ENCODE peak calls at places on chromosomes 4 and X, in six cellular contexts. U is A673, E is heart right ventricle, C is DND-41, L is right atrium auricular region, N is left ventricle myocardium inferior. X is an unnamed sample.

GRCh38 chrX:46298821-46299220 is 246.4 kb downstream of the ZNF674 start:
- DNase-seq in U (no peak), E (no peak), C (no peak), L (no peak), N (no peak), X (no peak)

GRCh38 chr4:102825261-102826071 is 1.9 kb downstream of the UBE2D3 start:
- DNase-seq in U (peak; percentile 81), E (no peak), C (peak; percentile 46), L (no peak), N (no peak), X (no peak)

GRCh38 chrX:9341305-9342201 is 123.3 kb upstream of the TBL1X start:
- DNase-seq in U (peak; percentile 89), E (peak; percentile 57), C (peak; percentile 75), L (peak; percentile 70), N (peak; percentile 59), X (peak; percentile 79)

GRCh38 chr4:148311493-148311892 is 130.7 kb downstream of the NR3C2 start:
- DNase-seq in U (no peak), E (no peak), C (no peak), L (no peak), N (no peak), X (no peak)

GRCh38 chrX:39927380-39927779 is 170.4 kb downstream of the BCOR start:
- DNase-seq in U (no peak), E (no peak), C (no peak), L (no peak), N (no peak), X (no peak)

GRCh38 chrX:110383414-110383813 is 24.8 kb downstream of the RTL9 start:
- DNase-seq in U (no peak), E (no peak), C (no peak), L (no peak), N (no peak), X (no peak)

GRCh38 chrX:19085975-19086772 is 36.1 kb downstream of the ADGRG2 start:
- DNase-seq in U (no peak), E (no peak), C (no peak), L (no peak), N (no peak), X (no peak)

GRCh38 chr4:8311096-8312068 is 41.8 kb downstream of the HTRA3 start:
- DNase-seq in U (no peak), E (no peak), C (no peak), L (no peak), N (no peak), X (peak; percentile 46)

GRCh38 chr4:80560337-80560736 is 224.8 kb downstream of the CFAP299 start:
- DNase-seq in U (no peak), E (no peak), C (no peak), L (no peak), N (no peak), X (no peak)
- H3K9me3 ChIP-seq in U (no peaks in the 10 kb centered on the region), E (no peaks in the 10 kb centered on the region), C (no peaks in the 10 kb centered on the region), L (no peaks in the 10 kb centered on the region), N (peaks cover 18% of the 10 kb centered on the region), X (no peaks in the 10 kb centered on the region)

DNA sequence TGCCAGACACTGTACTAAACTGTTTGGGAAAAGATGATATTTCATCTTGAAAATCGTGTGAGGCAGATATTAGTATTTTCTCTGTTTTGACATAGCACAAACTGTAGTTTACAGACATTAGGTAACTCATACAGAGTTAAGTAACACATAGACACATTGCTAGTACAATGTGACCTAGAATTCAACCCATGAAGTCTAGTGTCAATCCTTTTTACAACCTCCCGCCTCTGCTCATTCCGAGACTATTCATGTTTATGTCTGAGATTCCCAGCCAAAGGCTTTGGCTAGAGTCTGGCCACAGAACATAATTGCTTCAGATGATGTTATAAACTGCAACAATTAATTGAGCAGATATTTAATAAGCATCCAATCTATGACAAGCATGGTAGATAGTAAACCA is 840.9 kb downstream of the STIM2 start:
- DNase-seq in U (no peak), E (no peak), C (no peak), L (no peak), N (no peak), X (no peak)
- H3K4me3 ChIP-seq in U (no peak overlapping the region), E (no peak overlapping the region), C (no peak overlapping the region), L (no peak overlapping the region), N (no peak overlapping the region), X (no peak overlapping the region)

DNA sequence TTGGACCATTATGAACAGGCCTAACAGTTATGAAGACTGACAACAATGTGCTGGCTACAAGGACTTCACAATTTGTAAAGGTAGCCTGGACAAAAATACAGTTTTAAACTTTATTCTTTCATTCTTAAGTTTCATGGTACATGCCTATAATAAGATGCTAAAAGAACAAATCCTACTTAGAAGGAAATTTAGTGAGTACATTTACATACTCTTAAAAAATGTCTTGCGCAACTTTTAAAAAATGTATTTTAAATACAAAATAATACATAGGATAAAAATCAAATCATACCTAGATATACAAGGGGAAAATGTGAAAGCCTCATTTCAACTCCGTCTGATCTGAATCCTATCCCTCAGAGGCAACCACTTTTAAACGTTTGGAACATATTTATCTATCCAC is 200.7 kb upstream of the SPIN4 start:
- DNase-seq in U (no peak), E (no peak), C (no peak), L (no peak), N (no peak), X (no peak)
- H3K9me3 ChIP-seq in U (peaks cover 15% of the 10 kb centered on the region), E (no peaks in the 10 kb centered on the region), C (no peaks in the 10 kb centered on the region), L (no peaks in the 10 kb centered on the region), N (peaks cover 41% of the 10 kb centered on the region), X (no peaks in the 10 kb centered on the region)

GRCh38 chrX:31376408-31376807 is 304.6 kb upstream of the FTHL17 start:
- DNase-seq in U (no peak), E (no peak), C (no peak), L (no peak), N (no peak), X (no peak)
- H3K4me3 ChIP-seq in U (no peak overlapping the region), E (no peak overlapping the region), C (no peak overlapping the region), L (no peak overlapping the region), N (no peak overlapping the region), X (no peak overlapping the region)

DNA sequence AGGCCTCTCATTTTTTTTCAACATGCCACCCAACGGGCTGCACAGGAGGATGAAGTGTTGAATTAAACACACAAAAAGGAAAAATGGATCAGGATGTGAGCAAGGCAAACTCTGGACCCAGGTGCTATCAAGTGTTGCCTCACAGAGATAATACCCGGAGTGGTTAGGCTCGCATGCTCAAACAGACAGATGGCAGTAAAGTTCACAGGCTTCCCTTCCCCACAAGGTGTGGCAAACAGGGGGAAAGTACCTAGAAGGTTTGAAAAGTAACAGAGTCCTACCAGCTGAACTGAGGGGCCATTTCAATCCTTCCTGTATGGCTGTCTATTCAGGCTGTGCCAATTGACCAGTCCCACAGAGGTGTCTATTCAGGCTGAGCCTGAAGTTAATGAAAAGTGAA is 123.9 kb upstream of the GC start:
- DNase-seq in U (no peak), E (no peak), C (no peak), L (no peak), N (no peak), X (no peak)
- H3K9me3 ChIP-seq in U (peaks cover 4% of the 10 kb centered on the region), E (peaks cover 6% of the 10 kb centered on the region), C (no peaks in the 10 kb centered on the region), L (no peaks in the 10 kb centered on the region), N (peaks cover 18% of the 10 kb centered on the region), X (no peaks in the 10 kb centered on the region)

GRCh38 chrX:103554687-103555417 is 30.5 kb upstream of the TCEAL4 start:
- DNase-seq in U (no peak), E (peak; percentile 9), C (peak; percentile 71), L (no peak), N (peak; percentile 17), X (no peak)
- H3K4me3 ChIP-seq in U (no peak overlapping the region), E (peak overlapping the region; percentile 40), C (peak overlapping the region; percentile 37), L (peak overlapping the region; percentile 28), N (peak overlapping the region; percentile 56), X (peak overlapping the region; percentile 32)

GRCh38 chrX:151384807-151385206 is 12.2 kb upstream of the VMA21 start:
- DNase-seq in U (no peak), E (no peak), C (no peak), L (no peak), N (no peak), X (no peak)

GRCh38 chrX:151391722-151392121 is 5.3 kb upstream of the VMA21 start:
- DNase-seq in U (no peak), E (no peak), C (no peak), L (no peak), N (no peak), X (no peak)

GRCh38 chrX:151386838-151387459 is 10.1 kb upstream of the VMA21 start:
- DNase-seq in U (no peak), E (no peak), C (no peak), L (no peak), N (peak; percentile 22), X (no peak)
- H3K9me3 ChIP-seq in U (no peaks in the 10 kb centered on the region), E (no peaks in the 10 kb centered on the region), C (no peaks in the 10 kb centered on the region), L (no peaks in the 10 kb centered on the region), N (no peaks in the 10 kb centered on the region), X (no peaks in the 10 kb centered on the region)

GRCh38 chrX:2484232-2484631 is 16.5 kb downstream of the DHRSX start:
- DNase-seq in U (no peak), E (no peak), C (no peak), L (no peak), N (no peak), X (no peak)
- H3K4me3 ChIP-seq in U (no peak overlapping the region), E (peak overlapping the region; percentile 40), C (no peak overlapping the region), L (no peak overlapping the region), N (peak overlapping the region; percentile 52), X (no peak overlapping the region)

X was measured in upper lobe of right lung.